ENCODE peak calls at places on chromosomes 7 and 10, in seven cellular contexts. G is tibial artery, U is GM12865, R is astrocyte, S is hepatocyte, K is mammary epithelial cell, F is progenitor cell of endocrine pancreas. P is an unnamed sample.
A peak's percentile ranks its signal among the peaks of the same experiment; 100 is the strongest.

GRCh38 chr7:127927339-127927679 is 103.9 kb downstream of the LRRC4 start:
- DNase-seq in R (peak; percentile 60), U (no peak), S (no peak), F (no peak), G (peak; percentile 22), K (no peak), P (no peak)

GRCh38 chr7:36161996-36162395 is 8.9 kb downstream of the EEPD1 start:
- DNase-seq in G (no peak), U (no peak), R (peak; percentile 27), S (no peak), K (peak; percentile 69), F (no peak), P (no peak)

GRCh38 chr10:90742189-90742588 is 115.7 kb downstream of the HTR7 start:
- DNase-seq in S (no peak), F (no peak), K (peak; percentile 43), U (no peak), R (peak; percentile 56), G (no peak), P (peak; percentile 60)

GRCh38 chr7:27611043-27611442 is 51.6 kb downstream of the HIBADH start:
- DNase-seq in U (no peak), R (peak; percentile 36), G (no peak), K (peak; percentile 60), S (no peak), F (no peak), P (no peak)

GRCh38 chr7:101303102-101303701 is 18.4 kb downstream of the IFT22 start:
- DNase-seq in R (no peak), K (no peak), F (no peak), G (no peak), U (no peak), S (peak; percentile 13), P (no peak)

GRCh38 chr7:79598351-79598750 is 144.9 kb upstream of the MAGI2 start:
- DNase-seq in U (no peak), G (no peak), R (no peak), F (no peak), K (no peak), S (no peak), P (no peak)

GRCh38 chr10:11472158-11472753 is 139.2 kb downstream of the USP6NL start:
- DNase-seq in K (peak; percentile 45), R (peak; percentile 15), F (peak; percentile 44), U (peak; percentile 79), S (peak; percentile 76), G (peak; percentile 47), P (peak; percentile 12)

GRCh38 chr10:129328531-129328930 is 138.5 kb upstream of the MGMT start:
- DNase-seq in S (no peak), U (no peak), F (no peak), K (no peak), R (no peak), G (no peak), P (no peak)

GRCh38 chr7:14836006-14836405 is 66.5 kb downstream of the DGKB start:
- DNase-seq in S (no peak), U (no peak), K (no peak), R (no peak), F (no peak), G (no peak), P (no peak)

GRCh38 chr10:52542891-52543290 is 228.8 kb downstream of the DKK1 start:
- DNase-seq in U (no peak), R (no peak), G (no peak), K (no peak), F (no peak), S (no peak), P (no peak)

GRCh38 chr7:147519062-147519461 is 1071.5 kb upstream of the C7orf33 start:
- DNase-seq in S (peak; percentile 6), F (no peak), G (no peak), U (no peak), K (no peak), R (no peak), P (no peak)

GRCh38 chr7:23520582-23520981 is 11.2 kb downstream of the TRA2A start:
- DNase-seq in S (no peak), R (no peak), K (no peak), G (no peak), F (no peak), U (no peak), P (no peak)

GRCh38 chr7:19202599-19202998 is 57.4 kb upstream of the FERD3L start:
- DNase-seq in S (no peak), K (no peak), R (no peak), F (no peak), G (no peak), U (no peak), P (no peak)

GRCh38 chr7:128845475-128845874 is 15.3 kb downstream of the FLNC start:
- DNase-seq in U (no peak), S (no peak), F (no peak), R (no peak), K (no peak), G (no peak), P (no peak)

GRCh38 chr7:47284691-47285246 is 297.1 kb downstream of the TNS3 start:
- DNase-seq in R (no peak), U (no peak), F (no peak), K (no peak), G (no peak), S (no peak), P (no peak)

GRCh38 chr7:108146070-108146842 is 16.1 kb upstream of the LAMB4 start:
- DNase-seq in R (peak; percentile 61), F (peak; percentile 65), K (peak; percentile 54), S (peak; percentile 87), G (peak; percentile 64), U (peak; percentile 76), P (peak; percentile 80)

GRCh38 chr10:129772472-129773358 is 191.4 kb downstream of the EBF3 start:
- DNase-seq in R (no peak), S (no peak), F (no peak), K (no peak), G (peak; percentile 10), U (no peak), P (no peak)

GRCh38 chr10:80694930-80695329 is 157.2 kb downstream of the SH2D4B start:
- DNase-seq in S (no peak), G (no peak), U (no peak), F (no peak), R (no peak), K (no peak), P (no peak)
- TF ChIP-seq CTCF in S (no peak), G (no peak), U (no peak), F (no peak), R (no peak), K (no peak), P (no peak)

GRCh38 chr7:132518102-132518838 is 58.0 kb downstream of the PLXNA4 start:
- DNase-seq in U (peak; percentile 21), G (no peak), K (no peak), F (no peak), S (no peak), R (no peak), P (peak; percentile 4)
- TF ChIP-seq CTCF in U (peak; percentile 53), G (no peak), K (peak; percentile 45), F (peak; percentile 51), S (peak; percentile 20), R (no peak), P (peak; percentile 52)

DNA sequence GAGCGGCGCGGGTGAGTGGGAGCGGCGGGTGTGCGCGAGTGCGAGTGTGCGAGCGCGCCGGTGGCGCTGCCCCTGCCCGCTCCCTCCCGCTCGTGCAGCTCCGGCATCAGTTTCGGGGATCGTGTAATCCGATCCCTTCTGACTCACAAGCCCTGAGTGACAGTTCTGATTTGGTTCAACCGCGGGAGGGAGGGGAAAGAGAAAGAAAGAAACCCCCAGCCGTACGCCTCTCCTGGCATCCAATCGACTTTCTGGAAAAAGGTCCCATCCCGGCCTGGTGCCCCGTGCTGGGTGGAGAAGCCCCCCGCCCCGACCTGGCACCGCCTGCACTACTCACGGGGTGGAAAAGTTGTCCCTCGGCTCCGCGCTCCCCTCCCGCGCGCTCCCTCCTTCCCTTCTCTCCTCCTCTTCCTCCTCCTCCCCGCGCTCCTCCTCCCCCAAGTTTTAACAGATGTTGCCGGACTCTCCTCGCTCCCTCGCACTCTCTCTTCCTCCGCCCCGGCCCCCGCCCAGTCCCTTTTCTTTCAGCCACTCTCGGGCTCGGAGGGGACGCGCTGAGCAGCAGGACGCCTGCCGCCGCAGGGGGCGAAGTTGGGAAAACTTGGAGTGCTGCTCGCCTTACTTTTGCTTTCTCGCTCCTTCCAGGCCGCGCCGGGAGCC is at the start of gene GLI3:
- DNase-seq in K (peak; percentile 93), F (peak; percentile 58), R (peak; percentile 91), U (peak; percentile 70), S (peak; percentile 89), G (peak; percentile 92), P (peak; percentile 83)
- TF ChIP-seq CTCF in K (peak; percentile 43), F (peak; percentile 32), R (no peak), U (no peak), S (peak; percentile 32), G (peak; percentile 27), P (no peak)

GRCh38 chr10:71213127-71213616 is 802 bp downstream of the UNC5B start:
- DNase-seq in S (peak; percentile 85), U (peak; percentile 18), R (peak; percentile 86), F (no peak), G (peak; percentile 62), K (peak; percentile 87), P (no peak)

GRCh38 chr10:71211053-71211452 is 1.3 kb upstream of the UNC5B start:
- DNase-seq in G (no peak), K (no peak), R (no peak), S (no peak), F (no peak), U (no peak), P (no peak)

GRCh38 chr10:71211759-71212248 is 566 bp upstream of the UNC5B start:
- DNase-seq in G (no peak), K (no peak), S (no peak), U (no peak), R (no peak), F (no peak), P (no peak)

GRCh38 chr10:71213761-71214440 is 1.5 kb downstream of the UNC5B start:
- DNase-seq in S (peak; percentile 56), U (no peak), K (peak; percentile 56), F (no peak), R (peak; percentile 85), G (peak; percentile 41), P (no peak)

DNA sequence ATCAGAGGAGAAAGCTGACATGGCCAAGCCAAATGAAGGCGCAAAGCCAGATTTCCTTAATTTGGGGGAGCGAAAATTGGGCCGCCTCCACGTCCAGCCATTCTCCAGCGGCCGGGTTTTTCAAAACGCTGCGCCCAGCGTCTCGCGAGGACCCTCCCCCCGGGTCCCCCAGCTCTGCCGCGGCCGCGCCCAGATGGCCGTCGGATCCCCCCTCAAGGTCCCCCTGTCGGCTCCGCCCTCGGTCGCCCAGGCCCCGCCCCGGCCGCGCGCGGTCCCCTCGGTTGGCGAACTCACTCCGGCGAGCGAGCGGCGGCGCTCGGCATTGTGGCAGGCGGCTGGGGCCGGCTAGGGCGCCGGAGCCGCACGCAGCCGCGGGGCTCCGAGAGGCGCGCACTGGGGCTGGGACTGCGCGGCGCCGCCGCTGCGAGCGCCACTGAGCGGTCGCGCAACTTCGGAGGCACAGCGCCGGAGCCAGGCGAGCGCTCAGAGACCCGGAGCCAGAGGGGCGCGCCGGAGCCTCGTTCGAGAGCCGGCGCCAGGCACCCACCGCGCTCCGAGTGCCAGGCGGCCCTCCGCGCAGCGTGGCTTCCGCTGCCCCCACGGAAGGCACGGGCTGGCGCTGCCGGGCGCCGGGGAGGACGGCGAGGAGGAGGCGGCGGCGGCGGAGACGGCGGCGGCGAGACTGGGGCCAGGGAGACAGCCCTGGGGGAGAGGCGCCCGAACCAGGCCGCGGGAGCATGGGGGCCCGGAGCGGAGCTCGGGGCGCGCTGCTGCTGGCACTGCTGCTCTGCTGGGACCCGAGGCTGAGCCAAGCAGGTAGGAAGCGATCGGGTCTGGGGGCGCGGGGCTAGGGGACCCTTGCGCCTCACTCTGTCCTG is at the start of gene UNC5B:
- DNase-seq in U (peak; percentile 42), S (peak; percentile 96), F (peak; percentile 91), G (peak; percentile 88), R (peak; percentile 78), K (peak; percentile 90), P (peak; percentile 42)
- TF ChIP-seq CTCF in U (no peak), S (peak; percentile 42), F (peak; percentile 56), G (peak; percentile 54), R (no peak), K (no peak), P (no peak)

GRCh38 chr10:78255796-78256638 is 222.4 kb downstream of the RPS24 start:
- DNase-seq in U (no peak), G (peak; percentile 80), F (no peak), R (peak; percentile 98), K (peak; percentile 92), S (peak; percentile 78), P (peak; percentile 84)
- TF ChIP-seq CTCF in U (no peak), G (no peak), F (no peak), R (no peak), K (no peak), S (no peak), P (no peak)